ENCODE peak calls at places on chromosome 1, in eight cellular contexts. One of them, this sample, is unnamed.

GRCh38 chr1:201895913-201896807 is 7.5 kb downstream of the SHISA4 start:
- DNase-seq in progenitor cell of endocrine pancreas: peak
- DNase-seq in BJ: no peak
- DNase-seq in AG10803: peak
- DNase-seq in foreskin keratinocyte: no peak
- DNase-seq in fibroblast of the aortic adventitia: peak
- DNase-seq in Panc1: no peak
- DNase-seq in fibroblast of mammary gland: peak
- DNase-seq in this sample: peak

GRCh38 chr1:77048615-77049005 is 170.6 kb downstream of the PIGK start:
- DNase-seq in progenitor cell of endocrine pancreas: no peak
- DNase-seq in BJ: no peak
- DNase-seq in AG10803: no peak
- DNase-seq in foreskin keratinocyte: no peak
- DNase-seq in fibroblast of the aortic adventitia: no peak
- DNase-seq in Panc1: no peak
- DNase-seq in fibroblast of mammary gland: no peak
- DNase-seq in this sample: no peak

GRCh38 chr1:235648954-235649721 is 446 bp downstream of the GNG4 start:
- DNase-seq in progenitor cell of endocrine pancreas: peak
- DNase-seq in BJ: no peak
- DNase-seq in AG10803: peak
- DNase-seq in foreskin keratinocyte: no peak
- DNase-seq in fibroblast of the aortic adventitia: peak
- DNase-seq in Panc1: no peak
- DNase-seq in fibroblast of mammary gland: peak
- DNase-seq in this sample: peak

GRCh38 chr1:92483442-92484170 is 3.1 kb downstream of the GFI1 start:
- DNase-seq in progenitor cell of endocrine pancreas: peak
- DNase-seq in BJ: no peak
- DNase-seq in AG10803: no peak
- DNase-seq in foreskin keratinocyte: no peak
- DNase-seq in fibroblast of the aortic adventitia: no peak
- DNase-seq in Panc1: no peak
- DNase-seq in fibroblast of mammary gland: no peak
- DNase-seq in this sample: no peak

GRCh38 chr1:10308001-10308400 is 90.9 kb upstream of the PGD start:
- DNase-seq in progenitor cell of endocrine pancreas: no peak
- DNase-seq in BJ: no peak
- DNase-seq in AG10803: no peak
- DNase-seq in foreskin keratinocyte: no peak
- DNase-seq in fibroblast of the aortic adventitia: peak
- DNase-seq in Panc1: no peak
- DNase-seq in fibroblast of mammary gland: peak
- DNase-seq in this sample: no peak

GRCh38 chr1:30756545-30757195 is 904 bp downstream of the LAPTM5 start:
- DNase-seq in progenitor cell of endocrine pancreas: no peak
- DNase-seq in BJ: peak
- DNase-seq in AG10803: peak
- DNase-seq in foreskin keratinocyte: peak
- DNase-seq in fibroblast of the aortic adventitia: peak
- DNase-seq in Panc1: peak
- DNase-seq in fibroblast of mammary gland: peak
- DNase-seq in this sample: peak

GRCh38 chr1:207672525-207673130 is 27.7 kb downstream of the CR1L start:
- DNase-seq in progenitor cell of endocrine pancreas: no peak
- DNase-seq in BJ: no peak
- DNase-seq in AG10803: peak
- DNase-seq in foreskin keratinocyte: peak
- DNase-seq in fibroblast of the aortic adventitia: peak
- DNase-seq in Panc1: no peak
- DNase-seq in fibroblast of mammary gland: peak
- DNase-seq in this sample: peak

GRCh38 chr1:6205849-6206845 is at the start of gene RNF207:
- DNase-seq in progenitor cell of endocrine pancreas: peak
- DNase-seq in BJ: no peak
- DNase-seq in AG10803: peak
- DNase-seq in foreskin keratinocyte: peak
- DNase-seq in fibroblast of the aortic adventitia: peak
- DNase-seq in Panc1: no peak
- DNase-seq in fibroblast of mammary gland: peak
- DNase-seq in this sample: peak

GRCh38 chr1:66553846-66554245 is 19.9 kb downstream of the SGIP1 start:
- DNase-seq in progenitor cell of endocrine pancreas: no peak
- DNase-seq in BJ: peak
- DNase-seq in AG10803: peak
- DNase-seq in foreskin keratinocyte: no peak
- DNase-seq in fibroblast of the aortic adventitia: no peak
- DNase-seq in Panc1: no peak
- DNase-seq in fibroblast of mammary gland: peak
- DNase-seq in this sample: no peak

GRCh38 chr1:147851149-147851548 is 51.4 kb upstream of the GJA8 start:
- DNase-seq in progenitor cell of endocrine pancreas: no peak
- DNase-seq in BJ: no peak
- DNase-seq in AG10803: no peak
- DNase-seq in foreskin keratinocyte: no peak
- DNase-seq in fibroblast of the aortic adventitia: no peak
- DNase-seq in Panc1: peak
- DNase-seq in fibroblast of mammary gland: peak
- DNase-seq in this sample: peak

GRCh38 chr1:160708118-160708517 is 3.5 kb downstream of the CD48 start:
- DNase-seq in progenitor cell of endocrine pancreas: no peak
- DNase-seq in BJ: no peak
- DNase-seq in AG10803: no peak
- DNase-seq in foreskin keratinocyte: no peak
- DNase-seq in fibroblast of the aortic adventitia: no peak
- DNase-seq in Panc1: no peak
- DNase-seq in fibroblast of mammary gland: no peak
- DNase-seq in this sample: no peak

GRCh38 chr1:228084325-228084724 is 1.8 kb downstream of the ARF1 start:
- DNase-seq in progenitor cell of endocrine pancreas: no peak
- DNase-seq in BJ: peak
- DNase-seq in AG10803: peak
- DNase-seq in foreskin keratinocyte: no peak
- DNase-seq in fibroblast of the aortic adventitia: peak
- DNase-seq in Panc1: no peak
- DNase-seq in fibroblast of mammary gland: peak
- DNase-seq in this sample: peak

GRCh38 chr1:234699795-234700665 is 90.1 kb upstream of the IRF2BP2 start:
- DNase-seq in progenitor cell of endocrine pancreas: no peak
- DNase-seq in BJ: peak
- DNase-seq in AG10803: peak
- DNase-seq in foreskin keratinocyte: no peak
- DNase-seq in fibroblast of the aortic adventitia: peak
- DNase-seq in Panc1: no peak
- DNase-seq in fibroblast of mammary gland: peak
- DNase-seq in this sample: no peak

GRCh38 chr1:54409156-54410142 is 3.3 kb upstream of the SSBP3 start:
- DNase-seq in progenitor cell of endocrine pancreas: no peak
- DNase-seq in BJ: no peak
- DNase-seq in AG10803: no peak
- DNase-seq in foreskin keratinocyte: no peak
- DNase-seq in fibroblast of the aortic adventitia: no peak
- DNase-seq in Panc1: no peak
- DNase-seq in fibroblast of mammary gland: no peak
- DNase-seq in this sample: peak

GRCh38 chr1:8462298-8462946 is 144.5 kb downstream of the SLC45A1 start:
- DNase-seq in progenitor cell of endocrine pancreas: no peak
- DNase-seq in BJ: no peak
- DNase-seq in AG10803: no peak
- DNase-seq in foreskin keratinocyte: no peak
- DNase-seq in fibroblast of the aortic adventitia: no peak
- DNase-seq in Panc1: no peak
- DNase-seq in fibroblast of mammary gland: no peak
- DNase-seq in this sample: no peak

GRCh38 chr1:64687725-64688285 is 57.1 kb upstream of the RAVER2 start:
- DNase-seq in progenitor cell of endocrine pancreas: no peak
- DNase-seq in BJ: no peak
- DNase-seq in AG10803: peak
- DNase-seq in foreskin keratinocyte: no peak
- DNase-seq in fibroblast of the aortic adventitia: no peak
- DNase-seq in Panc1: no peak
- DNase-seq in fibroblast of mammary gland: peak
- DNase-seq in this sample: peak
- TF ChIP-seq CTCF in progenitor cell of endocrine pancreas: no peak
- TF ChIP-seq CTCF in BJ: no peak
- TF ChIP-seq CTCF in AG10803: no peak
- TF ChIP-seq CTCF in foreskin keratinocyte: no peak
- TF ChIP-seq CTCF in fibroblast of the aortic adventitia: no peak
- TF ChIP-seq CTCF in Panc1: no peak
- TF ChIP-seq CTCF in fibroblast of mammary gland: no peak
- TF ChIP-seq CTCF in this sample: no peak

DNA sequence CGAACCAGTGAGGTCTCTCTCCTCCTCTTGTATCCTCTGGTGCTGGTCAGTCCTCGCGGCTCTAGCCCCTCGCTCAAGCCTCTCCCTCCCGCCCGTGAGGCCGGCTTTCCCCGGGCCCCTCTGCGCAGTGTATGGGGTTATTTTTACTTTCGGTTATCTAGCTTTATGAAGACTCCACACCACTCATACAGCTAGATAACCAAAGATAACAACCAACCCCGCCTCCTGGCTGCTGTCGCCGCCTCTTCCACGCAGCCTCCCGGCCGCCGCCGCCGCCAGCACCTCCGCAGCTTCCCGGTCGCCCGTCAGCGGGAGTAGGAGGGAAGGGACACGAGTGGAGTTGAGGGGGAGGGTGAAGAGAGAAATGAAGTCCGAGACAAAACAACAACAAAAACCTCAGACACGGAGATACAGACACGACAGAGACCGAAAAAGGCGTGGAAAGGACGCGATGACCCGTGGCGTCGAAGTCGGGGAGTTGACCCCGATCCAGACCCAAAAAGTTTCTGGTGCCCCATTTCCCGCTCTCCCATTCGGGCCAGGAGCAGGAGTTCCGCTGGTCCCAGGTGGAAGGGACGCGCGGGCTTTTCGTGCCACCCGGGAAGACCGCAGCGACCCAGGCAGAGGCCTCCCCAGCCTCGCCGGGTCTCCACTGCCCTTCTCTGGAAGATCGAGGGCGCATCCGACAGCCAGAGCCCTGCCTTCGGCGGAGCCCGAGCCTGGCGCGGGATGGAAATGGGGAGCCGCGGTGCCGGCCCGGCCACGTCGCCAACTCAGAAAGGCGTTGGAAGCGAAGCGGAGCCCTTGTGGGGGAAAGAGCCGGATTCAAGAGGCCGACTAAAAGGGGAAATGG is 51.4 kb downstream of the RHBG start:
- DNase-seq in progenitor cell of endocrine pancreas: no peak
- DNase-seq in BJ: no peak
- DNase-seq in AG10803: no peak
- DNase-seq in foreskin keratinocyte: no peak
- DNase-seq in fibroblast of the aortic adventitia: no peak
- DNase-seq in Panc1: no peak
- DNase-seq in fibroblast of mammary gland: no peak
- DNase-seq in this sample: no peak
- TF ChIP-seq CTCF in progenitor cell of endocrine pancreas: peak
- TF ChIP-seq CTCF in BJ: no peak
- TF ChIP-seq CTCF in AG10803: no peak
- TF ChIP-seq CTCF in foreskin keratinocyte: no peak
- TF ChIP-seq CTCF in fibroblast of the aortic adventitia: no peak
- TF ChIP-seq CTCF in Panc1: no peak
- TF ChIP-seq CTCF in fibroblast of mammary gland: no peak
- TF ChIP-seq CTCF in this sample: no peak

GRCh38 chr1:118927826-118928225 is 60.3 kb downstream of the TBX15 start:
- DNase-seq in progenitor cell of endocrine pancreas: no peak
- DNase-seq in BJ: no peak
- DNase-seq in AG10803: peak
- DNase-seq in foreskin keratinocyte: no peak
- DNase-seq in fibroblast of the aortic adventitia: no peak
- DNase-seq in Panc1: no peak
- DNase-seq in fibroblast of mammary gland: peak
- DNase-seq in this sample: no peak

GRCh38 chr1:118923319-118923718 is 64.8 kb downstream of the TBX15 start:
- DNase-seq in progenitor cell of endocrine pancreas: no peak
- DNase-seq in BJ: no peak
- DNase-seq in AG10803: no peak
- DNase-seq in foreskin keratinocyte: no peak
- DNase-seq in fibroblast of the aortic adventitia: no peak
- DNase-seq in Panc1: no peak
- DNase-seq in fibroblast of mammary gland: no peak
- DNase-seq in this sample: no peak

GRCh38 chr1:118927421-118927820 is 60.7 kb downstream of the TBX15 start:
- DNase-seq in progenitor cell of endocrine pancreas: no peak
- DNase-seq in BJ: peak
- DNase-seq in AG10803: peak
- DNase-seq in foreskin keratinocyte: no peak
- DNase-seq in fibroblast of the aortic adventitia: no peak
- DNase-seq in Panc1: no peak
- DNase-seq in fibroblast of mammary gland: no peak
- DNase-seq in this sample: no peak

GRCh38 chr1:118928739-118929554 is 59.2 kb downstream of the TBX15 start:
- DNase-seq in progenitor cell of endocrine pancreas: peak
- DNase-seq in BJ: no peak
- DNase-seq in AG10803: peak
- DNase-seq in foreskin keratinocyte: peak
- DNase-seq in fibroblast of the aortic adventitia: peak
- DNase-seq in Panc1: no peak
- DNase-seq in fibroblast of mammary gland: peak
- DNase-seq in this sample: peak

DNA sequence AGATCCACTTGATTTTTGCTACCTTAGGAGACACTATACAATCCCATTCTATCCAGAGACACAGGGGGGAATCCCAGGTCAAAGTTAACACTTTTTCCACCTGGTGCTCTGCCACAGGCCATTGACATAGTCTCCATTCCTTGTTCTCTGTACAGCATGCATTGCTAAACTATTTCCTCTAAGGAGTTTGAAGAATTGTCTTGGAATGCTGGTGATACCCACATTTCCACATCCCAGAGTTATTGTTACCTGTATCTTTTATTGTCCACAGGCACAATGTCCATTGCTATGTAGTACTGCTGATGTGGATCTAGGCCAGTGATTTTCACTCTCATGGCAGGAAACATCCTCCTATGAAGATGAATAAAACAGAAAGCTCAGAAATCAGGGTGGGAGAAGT is 61.9 kb downstream of the TBX15 start:
- DNase-seq in progenitor cell of endocrine pancreas: no peak
- DNase-seq in BJ: no peak
- DNase-seq in AG10803: no peak
- DNase-seq in foreskin keratinocyte: no peak
- DNase-seq in fibroblast of the aortic adventitia: no peak
- DNase-seq in Panc1: no peak
- DNase-seq in fibroblast of mammary gland: no peak
- DNase-seq in this sample: no peak
- TF ChIP-seq CTCF in progenitor cell of endocrine pancreas: no peak
- TF ChIP-seq CTCF in BJ: no peak
- TF ChIP-seq CTCF in AG10803: no peak
- TF ChIP-seq CTCF in foreskin keratinocyte: no peak
- TF ChIP-seq CTCF in fibroblast of the aortic adventitia: no peak
- TF ChIP-seq CTCF in Panc1: no peak
- TF ChIP-seq CTCF in fibroblast of mammary gland: no peak
- TF ChIP-seq CTCF in this sample: no peak

DNA sequence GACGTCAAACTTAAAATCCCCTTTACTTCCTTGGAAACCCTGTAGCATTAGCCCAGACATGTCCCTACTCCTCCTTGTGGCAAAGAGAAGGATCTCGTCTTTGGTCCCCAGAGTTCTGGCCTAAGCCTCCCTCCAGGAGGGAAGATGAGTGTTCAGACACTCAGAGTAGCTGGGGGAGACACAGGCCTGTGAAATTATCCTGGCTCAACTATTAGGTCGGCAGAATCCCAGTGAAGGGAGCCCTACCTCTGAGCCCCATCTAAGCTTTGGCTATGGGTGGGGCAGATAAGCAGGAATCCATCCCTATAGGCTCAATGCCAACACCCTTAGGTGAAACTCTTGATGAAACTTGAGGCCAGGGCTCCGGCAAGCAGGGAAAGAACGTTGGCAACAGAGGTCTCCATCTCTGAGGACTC is 1.7 kb upstream of the SFN start:
- DNase-seq in progenitor cell of endocrine pancreas: no peak
- DNase-seq in BJ: no peak
- DNase-seq in AG10803: peak
- DNase-seq in foreskin keratinocyte: peak
- DNase-seq in fibroblast of the aortic adventitia: peak
- DNase-seq in Panc1: no peak
- DNase-seq in fibroblast of mammary gland: peak
- DNase-seq in this sample: peak
- TF ChIP-seq CTCF in progenitor cell of endocrine pancreas: peak
- TF ChIP-seq CTCF in BJ: peak
- TF ChIP-seq CTCF in AG10803: peak
- TF ChIP-seq CTCF in foreskin keratinocyte: peak
- TF ChIP-seq CTCF in fibroblast of the aortic adventitia: peak
- TF ChIP-seq CTCF in Panc1: peak
- TF ChIP-seq CTCF in fibroblast of mammary gland: peak
- TF ChIP-seq CTCF in this sample: peak

This sample was measured in MCF 10A.